ENCODE peak calls at places on chromosomes 2 and 18, in nine cellular contexts. C, X, O, U, R, D, W, E and M are unnamed samples.

GRCh38 chr2:116510117-116510671 is 1304.3 kb upstream of the DDX18 start:
- DNase-seq in R (no peak), U (no peak), W (no peak), C (no peak), D (no peak), E (peak; percentile 14), X (no peak), O (peak; percentile 5), M (no peak)

GRCh38 chr18:50099725-50100414 is 95.1 kb downstream of the MYO5B start:
- DNase-seq in U (no peak), D (no peak), C (no peak), R (no peak), E (no peak), X (peak; percentile 36), W (no peak), O (no peak), M (no peak)

GRCh38 chr2:10297950-10298349 is 4.8 kb upstream of the HPCAL1 start:
- DNase-seq in U (peak; percentile 37), O (peak; percentile 73), E (peak; percentile 71), C (peak; percentile 59), D (peak; percentile 47), W (peak; percentile 59), R (peak; percentile 80), X (no peak), M (no peak)

GRCh38 chr18:54357082-54357659 is 487 bp downstream of the STARD6 start:
- DNase-seq in C (no peak), D (no peak), W (no peak), X (no peak), O (no peak), R (no peak), E (no peak), U (peak; percentile 10), M (peak; percentile 92)

GRCh38 chr2:224918626-224919471 is 123.4 kb downstream of the DOCK10 start:
- DNase-seq in E (no peak), X (no peak), R (no peak), O (no peak), W (no peak), D (no peak), U (no peak), C (no peak), M (no peak)

GRCh38 chr2:176072951-176073904 is 10.5 kb downstream of the EVX2 start:
- DNase-seq in D (no peak), C (no peak), X (no peak), R (no peak), W (no peak), O (no peak), U (no peak), E (no peak), M (no peak)

GRCh38 chr2:37711308-37711731 is 39.9 kb upstream of the CDC42EP3 start:
- DNase-seq in O (peak; percentile 45), C (peak; percentile 14), W (no peak), R (peak; percentile 68), E (no peak), X (no peak), D (no peak), U (no peak), M (no peak)

GRCh38 chr2:134718956-134719814 is at the start of gene TMEM163:
- DNase-seq in R (peak; percentile 49), O (no peak), D (peak; percentile 52), U (no peak), C (no peak), W (no peak), X (no peak), E (no peak), M (peak; percentile 84)

GRCh38 chr2:16508061-16508851 is 157.4 kb downstream of the CYRIA start:
- DNase-seq in D (peak; percentile 62), U (no peak), W (peak; percentile 19), R (peak; percentile 33), X (no peak), C (peak; percentile 43), O (peak; percentile 46), E (peak; percentile 21), M (no peak)

GRCh38 chr2:222142027-222142426 is 156.8 kb downstream of the PAX3 start:
- DNase-seq in O (no peak), U (no peak), C (no peak), D (no peak), X (no peak), R (no peak), W (no peak), E (no peak), M (no peak)

GRCh38 chr2:169095631-169096105 is 26.3 kb downstream of the DHRS9 start:
- DNase-seq in R (no peak), E (no peak), W (no peak), C (no peak), O (peak; percentile 30), U (no peak), D (no peak), X (no peak), M (peak; percentile 66)

GRCh38 chr2:17627434-17627833 is 86.9 kb downstream of the VSNL1 start:
- DNase-seq in E (no peak), W (no peak), R (no peak), O (no peak), U (no peak), D (no peak), X (no peak), C (no peak), M (no peak)

GRCh38 chr2:143955416-143956075 is 564.4 kb downstream of the ZEB2 start:
- DNase-seq in U (no peak), O (no peak), D (no peak), E (no peak), X (no peak), W (no peak), C (no peak), R (no peak), M (no peak)

GRCh38 chr2:15337996-15338666 is 223.0 kb downstream of the NBAS start:
- DNase-seq in E (no peak), R (no peak), C (no peak), X (no peak), O (no peak), U (no peak), W (no peak), D (no peak), M (no peak)

DNA sequence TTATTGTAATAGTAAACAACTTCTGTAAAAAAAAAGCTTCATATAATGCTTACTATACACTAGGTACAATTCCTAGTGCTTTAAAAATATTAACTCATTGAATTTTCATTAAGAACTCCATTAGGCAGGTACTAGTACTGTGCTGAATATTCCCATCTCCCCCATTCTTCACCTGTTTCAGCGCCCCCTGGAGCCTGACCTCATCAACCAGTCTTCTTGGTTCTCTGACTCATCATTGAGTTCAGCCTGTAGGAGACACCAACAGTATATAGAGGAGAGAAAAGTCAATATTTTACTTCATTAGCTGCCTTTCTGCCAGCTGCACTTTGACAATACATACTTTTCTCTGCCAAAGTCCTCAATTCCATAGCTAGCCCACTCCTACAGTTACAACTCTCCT is 1009.9 kb upstream of the KLHL29 start:
- DNase-seq in X (no peak), C (no peak), E (no peak), W (no peak), D (no peak), O (peak; percentile 3), U (no peak), R (no peak), M (no peak)
- TF ChIP-seq CTCF in X (peak; percentile 25), C (no peak), E (peak; percentile 18), W (no peak), D (no peak), O (no peak), U (no peak), R (no peak), M (no peak)

DNA sequence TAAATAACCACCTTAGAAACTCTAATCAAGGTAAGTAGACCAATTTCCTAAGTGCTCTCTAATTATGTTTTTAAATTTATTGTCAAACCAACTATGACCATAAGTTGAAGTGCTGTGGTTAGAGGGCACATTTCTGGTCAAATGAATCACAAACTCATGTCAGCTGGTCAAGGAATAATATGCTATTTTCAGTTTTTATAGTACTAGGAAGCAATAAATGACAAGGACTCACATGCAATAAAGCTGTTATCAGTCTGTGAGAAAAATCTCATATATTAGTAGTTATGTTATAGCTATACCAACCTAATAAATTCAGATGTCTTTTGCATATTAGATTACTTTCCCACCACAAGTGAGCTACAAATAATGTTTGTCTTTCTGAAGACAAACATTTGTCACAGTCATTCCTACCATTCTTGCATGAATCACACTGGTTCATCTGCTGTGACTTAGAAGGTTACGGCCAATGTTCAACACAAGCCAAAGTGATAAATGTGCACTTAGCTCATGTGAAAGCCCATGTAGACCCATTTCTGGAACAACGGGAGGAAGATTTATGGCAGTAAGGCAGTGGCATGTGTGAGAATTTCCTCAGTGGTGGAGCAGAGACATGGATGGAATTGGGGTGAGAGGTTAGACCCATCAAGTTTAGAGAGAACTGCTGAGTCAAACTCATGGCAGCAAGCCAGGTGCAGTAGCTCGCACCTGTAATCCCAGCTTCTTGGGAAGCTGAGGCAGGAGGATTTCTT is 27.4 kb upstream of the CCNYL1 start:
- DNase-seq in X (no peak), U (no peak), C (peak; percentile 48), W (no peak), R (no peak), E (peak; percentile 84), O (peak; percentile 96), D (no peak), M (no peak)
- TF ChIP-seq EP300 in X (no peak), U (no peak), C (no peak), W (no peak), R (no peak), E (peak; percentile 34), O (peak; percentile 75), D (no peak), M (no peak)

GRCh38 chr2:237410949-237411635 is 2.9 kb downstream of the COL6A3 start:
- DNase-seq in U (no peak), O (no peak), C (no peak), D (no peak), R (no peak), E (no peak), X (no peak), W (no peak), M (peak; percentile 89)
- H3K4me3 ChIP-seq in U (peak overlapping the region; percentile 41), O (no peak overlapping the region), C (peak overlapping the region; percentile 30), D (peak overlapping the region; percentile 51), R (peak overlapping the region; percentile 48), E (no peak overlapping the region), X (no peak overlapping the region), W (peak overlapping the region; percentile 55), M (peak overlapping the region; percentile 56)

DNA sequence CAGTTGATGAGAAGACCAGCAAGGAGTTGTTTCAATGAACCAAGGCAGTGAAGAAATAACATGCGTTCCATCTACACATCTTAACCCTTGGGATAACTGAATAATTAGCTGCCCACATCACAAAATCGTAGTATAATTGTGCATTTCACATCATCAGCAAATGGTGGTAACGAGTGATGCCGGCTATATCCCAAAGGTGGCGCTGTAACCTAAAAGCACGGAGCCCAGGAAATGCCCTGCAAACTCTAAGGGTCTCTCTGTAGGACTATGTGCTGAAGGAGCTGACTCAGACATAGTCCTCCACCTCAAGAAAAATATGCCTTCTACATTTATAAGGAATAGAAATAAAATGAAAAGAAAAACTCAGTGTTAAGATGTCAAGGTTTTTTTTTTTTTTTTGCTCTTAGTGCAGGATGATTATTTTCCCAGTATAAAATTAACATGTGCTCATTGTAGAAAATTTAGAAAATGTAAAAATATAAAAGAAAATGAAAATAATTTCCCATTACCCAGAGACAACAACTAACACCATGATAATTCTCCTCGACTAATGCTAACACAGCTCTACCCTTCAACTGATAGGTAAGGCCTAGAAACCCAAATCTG is 23.1 kb upstream of the DSG3 start:
- DNase-seq in C (peak; percentile 48), X (no peak), U (no peak), O (peak; percentile 42), R (no peak), W (peak; percentile 22), E (peak; percentile 10), D (peak; percentile 39), M (no peak)
- TF ChIP-seq CTCF in C (peak; percentile 72), X (peak; percentile 78), U (no peak), O (peak; percentile 71), R (peak; percentile 37), W (no peak), E (peak; percentile 81), D (peak; percentile 48), M (no peak)